ENCODE peak calls at places on chromosomes 12 and 14, in eight cellular contexts. P is stimulated activated CD4-positive, alpha-beta T cell treated with anti-CD3 and anti-CD28 coated beads, Interleukin-1b, Interleukin-23, amount 100 ng/mL, for 1 hour; B is GM03348; E is lower lobe of right lung; H is chondrocyte; O is Daoy; I is NCI-H748 treated with DMSO at 0.1 percent for 48 hours; D is activated gamma-delta T cell treated with anti-CD3 and anti-CD28 coated beads, Interleukin-2, amount 50 U/mL, for 16 hours. Y is an unnamed sample.

GRCh38 chr14:24238123-24238522 is 4.3 kb downstream of the TINF2 start:
- DNase-seq in E (no peak), P (no peak), I (no peak), B (no peak), D (no peak), O (no peak), H (no peak), Y (peak)

GRCh38 chr12:52337054-52337453 is 15.9 kb upstream of the KRT83 start:
- DNase-seq in E (no peak), P (no peak), I (no peak), O (no peak), H (no peak), D (no peak), B (no peak), Y (no peak)

GRCh38 chr12:108852674-108853073 is 4.7 kb downstream of the SSH1 start:
- DNase-seq in P (no peak), D (no peak), B (no peak), E (no peak), O (peak), I (no peak), H (no peak), Y (no peak)

GRCh38 chr14:59274991-59275391 is 86.5 kb downstream of the DAAM1 start:
- DNase-seq in I (no peak), D (no peak), E (peak), O (peak), P (no peak), H (no peak), B (no peak), Y (peak)

GRCh38 chr14:68583527-68584275 is 209.2 kb downstream of the ZFP36L1 start:
- DNase-seq in E (peak), B (no peak), P (no peak), H (peak), O (no peak), D (no peak), I (no peak), Y (no peak)

GRCh38 chr12:12582895-12583303 is 20.2 kb upstream of the DUSP16 start:
- DNase-seq in I (no peak), O (peak), P (no peak), B (no peak), D (no peak), H (no peak), E (no peak), Y (peak)

GRCh38 chr12:55934343-55934742 is 3.4 kb downstream of the DGKA start:
- DNase-seq in B (peak), P (no peak), D (no peak), O (no peak), I (no peak), H (no peak), E (no peak), Y (no peak)

GRCh38 chr14:64702493-64703392 is 1.5 kb upstream of the PLEKHG3 start:
- DNase-seq in H (no peak), I (peak), B (no peak), E (peak), O (no peak), P (no peak), D (no peak), Y (peak)

GRCh38 chr14:104383088-104383805 is 196.3 kb upstream of the C14orf180 start:
- DNase-seq in P (no peak), O (no peak), I (no peak), B (no peak), D (no peak), H (peak), E (no peak), Y (no peak)

GRCh38 chr12:124904306-124905098 is 9.9 kb downstream of the UBC start:
- DNase-seq in B (peak), E (peak), D (no peak), H (no peak), P (no peak), O (peak), I (no peak), Y (peak)

GRCh38 chr12:91017511-91018263 is 12.9 kb upstream of the EPYC start:
- DNase-seq in B (no peak), E (no peak), O (no peak), H (no peak), I (no peak), D (no peak), P (no peak), Y (no peak)

GRCh38 chr12:8564656-8565055 is 24.0 kb upstream of the CLEC4E start:
- DNase-seq in H (no peak), P (no peak), E (no peak), B (no peak), D (no peak), I (no peak), O (no peak), Y (no peak)

GRCh38 chr14:67359319-67359774 is 257 bp downstream of the ATP6V1D start:
- DNase-seq in H (no peak), O (peak), D (no peak), E (peak), I (no peak), P (no peak), B (peak), Y (no peak)

GRCh38 chr12:9646794-9647622 is 22.5 kb upstream of the CLEC2D start:
- DNase-seq in H (no peak), O (peak), D (no peak), B (no peak), E (no peak), P (no peak), I (no peak), Y (peak)

GRCh38 chr14:50670196-50670875 is 2.2 kb upstream of the SAV1 start:
- DNase-seq in B (no peak), H (no peak), E (no peak), P (no peak), D (no peak), I (no peak), O (no peak), Y (no peak)

GRCh38 chr14:54087376-54087775 is 130.8 kb upstream of the BMP4 start:
- DNase-seq in P (no peak), B (no peak), O (no peak), I (no peak), D (no peak), E (no peak), H (no peak), Y (no peak)

GRCh38 chr12:79174656-79175055 is 310.1 kb downstream of the SYT1 start:
- DNase-seq in O (peak), I (peak), P (no peak), D (no peak), B (peak), E (no peak), H (no peak), Y (peak)

GRCh38 chr14:24693941-24694507 is 60.0 kb upstream of the GZMB start:
- DNase-seq in O (no peak), I (no peak), P (no peak), D (no peak), E (no peak), H (no peak), B (no peak), Y (no peak)

GRCh38 chr12:15443611-15444010 is 121.3 kb downstream of the PTPRO start:
- DNase-seq in P (no peak), E (no peak), H (no peak), B (no peak), O (no peak), I (no peak), D (no peak), Y (no peak)

GRCh38 chr14:64745511-64746041 is 41.4 kb downstream of the PLEKHG3 start:
- DNase-seq in P (no peak), H (no peak), I (no peak), E (no peak), D (no peak), B (no peak), O (no peak), Y (no peak)

GRCh38 chr14:76917759-76918175 is 91.6 kb downstream of the LRRC74A start:
- DNase-seq in I (no peak), H (no peak), D (no peak), P (no peak), O (peak), B (no peak), E (peak), Y (peak)

GRCh38 chr12:88067301-88067700 is 38.1 kb upstream of the C12orf50 start:
- DNase-seq in P (no peak), H (no peak), O (no peak), D (no peak), E (no peak), I (no peak), B (no peak), Y (no peak)

GRCh38 chr12:5512585-5512970 is 80.7 kb downstream of the NTF3 start:
- DNase-seq in I (no peak), E (no peak), B (no peak), O (no peak), H (no peak), P (no peak), D (no peak), Y (no peak)

GRCh38 chr14:69654109-69654508 is 42.7 kb downstream of the SUSD6 start:
- DNase-seq in I (no peak), O (no peak), E (no peak), H (no peak), P (no peak), B (no peak), D (no peak), Y (peak)

GRCh38 chr12:90099288-90099687 is 390.6 kb upstream of the ATP2B1 start:
- DNase-seq in B (no peak), D (no peak), E (no peak), O (no peak), H (no peak), I (no peak), P (no peak), Y (no peak)

GRCh38 chr12:122547330-122547729 is 20.3 kb downstream of the KNTC1 start:
- DNase-seq in H (no peak), I (no peak), O (no peak), D (no peak), P (no peak), B (no peak), E (no peak), Y (no peak)

GRCh38 chr12:39620664-39621658 is 1.4 kb upstream of the ABCD2 start:
- DNase-seq in D (no peak), H (no peak), O (no peak), I (no peak), B (no peak), P (peak), E (no peak), Y (no peak)

GRCh38 chr12:106249411-106250135 is 1.8 kb upstream of the CKAP4 start:
- DNase-seq in E (no peak), P (no peak), B (no peak), O (no peak), D (no peak), I (no peak), H (no peak), Y (no peak)

GRCh38 chr12:77151030-77151429 is 85.7 kb upstream of the E2F7 start:
- DNase-seq in I (no peak), O (peak), P (no peak), B (no peak), D (no peak), H (no peak), E (no peak), Y (no peak)

GRCh38 chr12:67441736-67442346 is 172.7 kb downstream of the CAND1 start:
- DNase-seq in O (peak), E (peak), D (peak), P (peak), B (peak), I (peak), H (no peak), Y (peak)

GRCh38 chr12:108691995-108692808 is 39.1 kb downstream of the CORO1C start:
- DNase-seq in O (peak), I (no peak), D (no peak), E (peak), H (no peak), B (no peak), P (no peak), Y (no peak)

GRCh38 chr12:92769124-92769901 is 66.5 kb downstream of the PLEKHG7 start:
- DNase-seq in D (no peak), B (no peak), H (no peak), E (no peak), P (no peak), O (no peak), I (no peak), Y (no peak)

GRCh38 chr14:99284254-99285004 is 12.4 kb upstream of the BCL11B start:
- DNase-seq in H (no peak), D (no peak), P (no peak), O (no peak), I (no peak), B (no peak), E (no peak), Y (no peak)